ENCODE peak calls at places on chromosomes 12 and 14, in ten cellular contexts. I is prostate gland; L is AG08396; H is glomerular endothelial cell; P is T-helper 2 cell; X is H9; D is stimulated activated CD4-positive, alpha-beta T cell treated with anti-CD3 and anti-CD28 coated beads, Interleukin-12 subunit alpha, Interleukin-12 subunit beta, amount 100 ng/mL, for 4 hours; B is nephron progenitor cell; N is D341Med; U is T-helper 1 cell. S is an unnamed sample.

GRCh38 chr14:36996133-36996856 is 176.1 kb downstream of the SLC25A21 start:
- DNase-seq in X (no peak), B (no peak), D (no peak), U (no peak), I (no peak), L (peak; percentile 45), N (no peak), P (no peak), H (no peak), S (peak; percentile 87)

GRCh38 chr12:64029013-64029857 is 184.7 kb downstream of the SRGAP1 start:
- DNase-seq in X (no peak), I (no peak), P (no peak), B (no peak), L (peak; percentile 36), U (no peak), H (no peak), N (no peak), D (no peak), S (peak; percentile 28)

GRCh38 chr12:34401659-34402227 is 379.4 kb downstream of the ALG10 start:
- DNase-seq in N (peak; percentile 6), H (no peak), B (no peak), X (no peak), D (no peak), P (no peak), U (no peak), I (peak; percentile 3), L (peak; percentile 0), S (no peak)

GRCh38 chr12:119693006-119693405 is 25.1 kb downstream of the PRKAB1 start:
- DNase-seq in U (no peak), X (no peak), D (no peak), I (peak; percentile 87), L (peak; percentile 75), H (peak; percentile 63), N (peak; percentile 54), B (no peak), P (no peak), S (peak; percentile 92)

GRCh38 chr14:23306412-23307145 is at the start of gene BCL2L2:
- DNase-seq in X (peak; percentile 96), D (no peak), L (peak; percentile 80), P (no peak), B (peak; percentile 91), H (no peak), N (peak; percentile 88), I (peak; percentile 90), U (peak; percentile 28), S (peak; percentile 91)

GRCh38 chr12:21678959-21679358 is 21.3 kb upstream of the LDHB start:
- DNase-seq in P (no peak), D (no peak), X (no peak), B (no peak), H (no peak), N (no peak), L (no peak), I (no peak), U (peak; percentile 55), S (no peak)

GRCh38 chr12:109192358-109192757 is 76.0 kb downstream of the ACACB start:
- DNase-seq in P (no peak), U (no peak), D (no peak), X (no peak), N (no peak), B (no peak), H (no peak), L (peak; percentile 55), I (no peak), S (peak; percentile 78)

GRCh38 chr12:102439391-102440108 is 40.8 kb downstream of the IGF1 start:
- DNase-seq in H (no peak), N (no peak), I (no peak), D (no peak), X (no peak), L (no peak), B (no peak), U (no peak), P (no peak), S (no peak)